ENCODE peak calls at places on chromosomes 7 and 10, in six cellular contexts. U, W, S, T, A and R are unnamed samples.

GRCh38 chr7:7761974-7762769 is 43.8 kb upstream of the RPA3 start:
- DNase-seq in U (no peak), W (no peak), S (peak), T (no peak), A (no peak), R (no peak)

GRCh38 chr10:113454341-113455061 is 98.4 kb upstream of the HABP2 start:
- DNase-seq in U (no peak), W (peak), S (peak), T (peak), A (peak), R (peak)

GRCh38 chr7:90459888-90460287 is 9.6 kb upstream of the PTTG1IP2 start:
- DNase-seq in U (no peak), W (no peak), S (no peak), T (no peak), A (no peak), R (no peak)

GRCh38 chr10:50275650-50276235 is 24.4 kb upstream of the ASAH2 start:
- DNase-seq in U (no peak), W (peak), S (peak), T (no peak), A (peak), R (peak)

GRCh38 chr7:137544450-137545058 is 201.0 kb upstream of the PTN start:
- DNase-seq in U (no peak), W (no peak), S (no peak), T (no peak), A (no peak), R (no peak)

GRCh38 chr10:119198438-119198837 is 8.9 kb upstream of the GRK5 start:
- DNase-seq in U (no peak), W (no peak), S (peak), T (no peak), A (peak), R (peak)

GRCh38 chr7:82481499-82482097 is 38.0 kb upstream of the CACNA2D1 start:
- DNase-seq in U (no peak), W (no peak), S (peak), T (no peak), A (peak), R (peak)

GRCh38 chr10:83572036-83572435 is 567.3 kb upstream of the GHITM start:
- DNase-seq in U (no peak), W (no peak), S (no peak), T (no peak), A (no peak), R (no peak)

DNA sequence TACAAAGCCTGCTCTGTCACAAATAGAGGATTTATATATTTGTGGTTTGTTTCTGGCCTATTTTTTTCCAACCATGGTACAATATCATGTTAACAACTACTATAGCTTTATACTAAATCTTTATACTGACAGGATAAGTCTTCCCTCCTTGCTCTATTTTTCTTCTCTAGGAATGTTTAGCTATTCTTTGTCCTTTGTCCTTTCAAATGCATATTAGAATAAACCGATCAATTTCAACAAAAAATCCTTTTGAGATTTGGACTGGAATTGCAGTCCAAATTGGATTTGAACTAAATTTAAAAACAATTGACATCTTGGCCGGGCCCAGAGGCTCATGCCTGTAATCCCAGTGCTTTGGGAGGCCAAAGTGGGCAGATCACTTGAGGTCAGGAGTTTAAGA is 39.2 kb upstream of the CTTNBP2 start:
- DNase-seq in U (no peak), W (no peak), S (no peak), T (no peak), A (no peak), R (no peak)
- TF ChIP-seq CTCF in U (no peak), W (no peak), S (no peak), T (no peak), A (no peak), R (no peak)

GRCh38 chr10:72069751-72070501 is 18.4 kb downstream of the SPOCK2 start:
- DNase-seq in U (no peak), W (no peak), S (peak), T (no peak), A (no peak), R (no peak)
- TF ChIP-seq CTCF in U (peak), W (no peak), S (peak), T (no peak), A (no peak), R (no peak)

DNA sequence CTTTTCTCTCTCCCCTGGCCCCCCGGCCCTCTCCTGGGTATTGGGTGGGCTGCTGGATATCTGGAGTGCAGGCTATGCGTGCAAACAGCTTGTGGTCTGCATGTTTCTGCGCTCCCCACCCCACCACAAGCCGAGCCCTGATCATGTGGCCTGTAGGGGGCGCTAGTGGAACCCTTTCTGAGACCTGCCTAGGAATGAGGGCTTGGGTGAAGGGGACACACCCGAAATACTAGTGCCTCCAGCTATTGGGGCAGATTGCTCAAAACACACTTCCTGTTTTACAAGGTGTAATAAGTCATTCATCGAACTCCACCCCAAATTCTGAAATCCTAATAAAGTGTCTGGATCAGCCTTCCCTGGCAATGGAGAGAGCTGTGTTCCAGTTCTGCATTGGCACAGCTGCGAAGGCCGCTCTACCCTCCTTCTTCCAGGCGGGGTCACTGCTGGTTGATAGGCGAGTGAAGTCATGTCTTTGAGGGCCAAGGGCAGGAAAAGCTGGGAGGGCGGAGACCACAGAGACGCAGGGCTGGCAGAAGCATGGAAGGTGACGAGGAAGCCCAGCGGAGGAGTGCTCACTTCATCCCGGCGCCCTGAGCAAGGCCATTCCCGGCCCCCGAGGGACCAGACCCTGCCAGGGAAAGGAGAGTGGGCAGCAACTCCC is 19.8 kb upstream of the PRRT4 start:
- DNase-seq in U (no peak), W (no peak), S (peak), T (no peak), A (no peak), R (peak)
- TF ChIP-seq CTCF in U (peak), W (peak), S (peak), T (no peak), A (peak), R (peak)

GRCh38 chr7:9657257-9657656 is 1223.8 kb downstream of the NXPH1 start:
- DNase-seq in U (no peak), W (no peak), S (no peak), T (no peak), A (no peak), R (no peak)
- TF ChIP-seq CTCF in U (no peak), W (no peak), S (no peak), T (no peak), A (no peak), R (no peak)